ENCODE peak calls at places on chromosomes 2 and 18, in five cellular contexts. One of them, this sample, is unnamed.

GRCh38 chr18:22637787-22638186 is 220.1 kb upstream of the CTAGE1 start:
- DNase-seq in HL-60: no peak
- DNase-seq in AG09309: peak; percentile 79
- DNase-seq in kidney epithelial cell: peak; percentile 16
- DNase-seq in cardiac muscle cell: peak; percentile 88
- DNase-seq in this sample: peak; percentile 70

GRCh38 chr2:230869691-230870543 is 5.2 kb downstream of the ITM2C start:
- DNase-seq in AG09309: no peak
- DNase-seq in cardiac muscle cell: no peak
- DNase-seq in HL-60: no peak
- DNase-seq in kidney epithelial cell: no peak
- DNase-seq in this sample: no peak

GRCh38 chr2:60379684-60380083 is 173.8 kb downstream of the BCL11A start:
- DNase-seq in HL-60: no peak
- DNase-seq in cardiac muscle cell: no peak
- DNase-seq in AG09309: no peak
- DNase-seq in kidney epithelial cell: no peak
- DNase-seq in this sample: no peak

GRCh38 chr18:13366541-13366940 is 148.0 kb downstream of the LDLRAD4 start:
- DNase-seq in cardiac muscle cell: no peak
- DNase-seq in AG09309: no peak
- DNase-seq in kidney epithelial cell: no peak
- DNase-seq in HL-60: no peak
- DNase-seq in this sample: no peak

GRCh38 chr2:197450485-197450884 is 2.9 kb upstream of the COQ10B start:
- DNase-seq in AG09309: no peak
- DNase-seq in HL-60: no peak
- DNase-seq in kidney epithelial cell: no peak
- DNase-seq in cardiac muscle cell: no peak
- DNase-seq in this sample: no peak

GRCh38 chr2:62570861-62571698 is 65.1 kb upstream of the TMEM17 start:
- DNase-seq in cardiac muscle cell: no peak
- DNase-seq in AG09309: no peak
- DNase-seq in kidney epithelial cell: no peak
- DNase-seq in HL-60: no peak
- DNase-seq in this sample: peak; percentile 48

GRCh38 chr2:240620149-240620731 is 5.0 kb upstream of the GPR35 start:
- DNase-seq in AG09309: no peak
- DNase-seq in kidney epithelial cell: no peak
- DNase-seq in HL-60: no peak
- DNase-seq in cardiac muscle cell: no peak
- DNase-seq in this sample: no peak

GRCh38 chr2:128645631-128646030 is 327.0 kb upstream of the HS6ST1 start:
- DNase-seq in kidney epithelial cell: no peak
- DNase-seq in AG09309: no peak
- DNase-seq in HL-60: no peak
- DNase-seq in cardiac muscle cell: no peak
- DNase-seq in this sample: no peak

GRCh38 chr18:46474487-46475366 is 182.3 kb downstream of the LOXHD1 start:
- DNase-seq in cardiac muscle cell: no peak
- DNase-seq in AG09309: no peak
- DNase-seq in kidney epithelial cell: no peak
- DNase-seq in HL-60: no peak
- DNase-seq in this sample: no peak

GRCh38 chr2:3348771-3349170 is 28.8 kb downstream of the EIPR1 start:
- DNase-seq in AG09309: no peak
- DNase-seq in HL-60: no peak
- DNase-seq in kidney epithelial cell: no peak
- DNase-seq in cardiac muscle cell: no peak
- DNase-seq in this sample: no peak

GRCh38 chr2:174334781-174335604 is at the start of gene SP9:
- DNase-seq in cardiac muscle cell: peak; percentile 43
- DNase-seq in kidney epithelial cell: no peak
- DNase-seq in HL-60: peak; percentile 28
- DNase-seq in AG09309: peak; percentile 74
- DNase-seq in this sample: peak; percentile 38

GRCh38 chr2:120939595-120940318 is 204.1 kb downstream of the GLI2 start:
- DNase-seq in kidney epithelial cell: peak; percentile 63
- DNase-seq in cardiac muscle cell: peak; percentile 84
- DNase-seq in HL-60: no peak
- DNase-seq in AG09309: peak; percentile 80
- DNase-seq in this sample: peak; percentile 74

GRCh38 chr2:38523728-38524437 is 78.8 kb downstream of the HNRNPLL start:
- DNase-seq in kidney epithelial cell: no peak
- DNase-seq in cardiac muscle cell: peak; percentile 21
- DNase-seq in AG09309: no peak
- DNase-seq in HL-60: no peak
- DNase-seq in this sample: no peak

GRCh38 chr18:79560042-79560860 is 119.4 kb upstream of the CTDP1 start:
- DNase-seq in HL-60: no peak
- DNase-seq in cardiac muscle cell: no peak
- DNase-seq in kidney epithelial cell: no peak
- DNase-seq in AG09309: no peak
- DNase-seq in this sample: no peak

GRCh38 chr18:68215931-68216330 is 499.0 kb downstream of the TMX3 start:
- DNase-seq in HL-60: no peak
- DNase-seq in cardiac muscle cell: peak; percentile 25
- DNase-seq in kidney epithelial cell: no peak
- DNase-seq in AG09309: peak; percentile 61
- DNase-seq in this sample: peak; percentile 82

GRCh38 chr2:2901384-2902345 is 476.0 kb downstream of the EIPR1 start:
- DNase-seq in HL-60: no peak
- DNase-seq in AG09309: no peak
- DNase-seq in kidney epithelial cell: no peak
- DNase-seq in cardiac muscle cell: no peak
- DNase-seq in this sample: no peak

GRCh38 chr2:235433860-235434259 is 60.0 kb upstream of the AGAP1 start:
- DNase-seq in kidney epithelial cell: no peak
- DNase-seq in cardiac muscle cell: peak; percentile 46
- DNase-seq in AG09309: no peak
- DNase-seq in HL-60: no peak
- DNase-seq in this sample: peak; percentile 46

GRCh38 chr2:31531101-31531500 is 49.6 kb downstream of the SRD5A2 start:
- DNase-seq in HL-60: no peak
- DNase-seq in cardiac muscle cell: no peak
- DNase-seq in kidney epithelial cell: no peak
- DNase-seq in AG09309: no peak
- DNase-seq in this sample: no peak

GRCh38 chr18:50649821-50650220 is 89.9 kb downstream of the MAPK4 start:
- DNase-seq in HL-60: no peak
- DNase-seq in AG09309: no peak
- DNase-seq in cardiac muscle cell: peak; percentile 96
- DNase-seq in kidney epithelial cell: no peak
- DNase-seq in this sample: no peak

GRCh38 chr18:51655327-51655698 is 457.8 kb upstream of the MEX3C start:
- DNase-seq in AG09309: no peak
- DNase-seq in kidney epithelial cell: no peak
- DNase-seq in HL-60: no peak
- DNase-seq in cardiac muscle cell: no peak
- DNase-seq in this sample: no peak

GRCh38 chr2:207354466-207354865 is 175.3 kb upstream of the CREB1 start:
- DNase-seq in AG09309: no peak
- DNase-seq in kidney epithelial cell: no peak
- DNase-seq in HL-60: no peak
- DNase-seq in cardiac muscle cell: no peak
- DNase-seq in this sample: no peak

GRCh38 chr2:27379840-27380625 is 501 bp downstream of the ZNF513 start:
- DNase-seq in AG09309: no peak
- DNase-seq in HL-60: peak; percentile 69
- DNase-seq in cardiac muscle cell: peak; percentile 33
- DNase-seq in kidney epithelial cell: no peak
- DNase-seq in this sample: peak; percentile 60

GRCh38 chr2:132581917-132582316 is 88.1 kb downstream of the LYPD1 start:
- DNase-seq in kidney epithelial cell: no peak
- DNase-seq in HL-60: no peak
- DNase-seq in cardiac muscle cell: no peak
- DNase-seq in AG09309: no peak
- DNase-seq in this sample: no peak

GRCh38 chr18:24736686-24737085 is 276.2 kb downstream of the HRH4 start:
- DNase-seq in HL-60: no peak
- DNase-seq in cardiac muscle cell: no peak
- DNase-seq in AG09309: no peak
- DNase-seq in kidney epithelial cell: no peak
- DNase-seq in this sample: no peak

GRCh38 chr2:14978836-14979235 is 346.3 kb downstream of the LRATD1 start:
- DNase-seq in cardiac muscle cell: no peak
- DNase-seq in HL-60: no peak
- DNase-seq in kidney epithelial cell: no peak
- DNase-seq in AG09309: no peak
- DNase-seq in this sample: no peak

GRCh38 chr2:25912851-25913695 is 34.8 kb upstream of the ASXL2 start:
- DNase-seq in HL-60: no peak
- DNase-seq in kidney epithelial cell: no peak
- DNase-seq in AG09309: no peak
- DNase-seq in cardiac muscle cell: peak; percentile 19
- DNase-seq in this sample: peak; percentile 55

GRCh38 chr2:176106636-176107539 is at the start of gene HOXD11:
- DNase-seq in cardiac muscle cell: peak; percentile 28
- DNase-seq in HL-60: no peak
- DNase-seq in kidney epithelial cell: no peak
- DNase-seq in AG09309: no peak
- DNase-seq in this sample: peak; percentile 68

GRCh38 chr2:35504419-35504818 is 851.2 kb upstream of the CRIM1 start:
- DNase-seq in cardiac muscle cell: no peak
- DNase-seq in AG09309: no peak
- DNase-seq in kidney epithelial cell: no peak
- DNase-seq in HL-60: no peak
- DNase-seq in this sample: no peak

GRCh38 chr2:98730851-98731708 is at the start of gene MGAT4A:
- DNase-seq in HL-60: peak; percentile 68
- DNase-seq in kidney epithelial cell: no peak
- DNase-seq in AG09309: no peak
- DNase-seq in cardiac muscle cell: peak; percentile 47
- DNase-seq in this sample: peak; percentile 59

GRCh38 chr2:98731709-98732349 is 897 bp upstream of the MGAT4A start:
- DNase-seq in AG09309: no peak
- DNase-seq in kidney epithelial cell: no peak
- DNase-seq in cardiac muscle cell: no peak
- DNase-seq in HL-60: peak; percentile 49
- DNase-seq in this sample: no peak

GRCh38 chr2:98730053-98730850 is 680 bp downstream of the MGAT4A start:
- DNase-seq in cardiac muscle cell: no peak
- DNase-seq in AG09309: no peak
- DNase-seq in HL-60: peak; percentile 81
- DNase-seq in kidney epithelial cell: no peak
- DNase-seq in this sample: peak; percentile 3

GRCh38 chr2:98734157-98734556 is 3.2 kb upstream of the MGAT4A start:
- DNase-seq in kidney epithelial cell: no peak
- DNase-seq in cardiac muscle cell: no peak
- DNase-seq in AG09309: no peak
- DNase-seq in HL-60: peak; percentile 57
- DNase-seq in this sample: no peak

DNA sequence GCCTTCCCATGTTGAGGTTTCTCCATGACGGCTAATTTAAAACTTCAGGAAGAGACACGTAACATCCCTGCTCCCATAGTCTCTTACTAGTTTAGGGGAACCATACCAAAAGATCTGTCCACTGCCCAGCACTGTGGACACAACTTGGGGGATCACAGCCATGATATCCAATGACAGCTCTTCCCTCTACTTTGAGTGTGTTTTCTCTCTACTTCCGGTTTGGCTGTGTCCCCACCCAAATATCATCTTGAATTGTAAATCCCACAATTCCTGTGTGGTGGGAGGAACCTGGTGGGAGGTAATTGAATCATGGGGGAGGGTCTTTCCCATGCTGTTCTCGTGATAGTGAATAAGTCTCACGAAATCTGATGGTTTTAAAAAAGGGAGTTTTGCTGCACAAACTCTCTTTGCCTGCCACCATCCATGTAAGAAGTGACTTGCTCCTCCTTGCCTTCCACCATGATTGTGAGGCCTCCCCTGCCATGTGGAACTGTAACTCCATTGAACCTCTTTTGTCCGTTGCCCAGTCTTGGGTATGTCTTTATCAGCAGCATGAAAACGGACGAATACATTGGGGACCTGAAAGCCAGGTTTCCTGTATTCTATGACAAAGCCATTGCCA is 1.6 kb upstream of the MGAT4A start:
- DNase-seq in HL-60: no peak
- DNase-seq in kidney epithelial cell: no peak
- DNase-seq in cardiac muscle cell: no peak
- DNase-seq in AG09309: no peak
- DNase-seq in this sample: no peak
- H3K4me3 ChIP-seq in HL-60: peak overlapping the region; percentile 58
- H3K4me3 ChIP-seq in kidney epithelial cell: no peak overlapping the region
- H3K4me3 ChIP-seq in cardiac muscle cell: no peak overlapping the region
- H3K4me3 ChIP-seq in AG09309: no peak overlapping the region
- H3K4me3 ChIP-seq in this sample: no peak overlapping the region

GRCh38 chr2:149456285-149456684 is 125.9 kb downstream of the LYPD6 start:
- DNase-seq in kidney epithelial cell: no peak
- DNase-seq in cardiac muscle cell: no peak
- DNase-seq in HL-60: no peak
- DNase-seq in AG09309: no peak
- DNase-seq in this sample: no peak
- TF ChIP-seq CTCF in kidney epithelial cell: no peak
- TF ChIP-seq CTCF in cardiac muscle cell: no peak
- TF ChIP-seq CTCF in HL-60: no peak
- TF ChIP-seq CTCF in AG09309: no peak
- TF ChIP-seq CTCF in this sample: no peak

GRCh38 chr18:36640005-36640952 is 188.5 kb downstream of the TPGS2 start:
- DNase-seq in cardiac muscle cell: peak; percentile 34
- DNase-seq in kidney epithelial cell: no peak
- DNase-seq in HL-60: no peak
- DNase-seq in AG09309: no peak
- DNase-seq in this sample: peak; percentile 24
- H3K4me3 ChIP-seq in cardiac muscle cell: no peak overlapping the region
- H3K4me3 ChIP-seq in kidney epithelial cell: no peak overlapping the region
- H3K4me3 ChIP-seq in HL-60: no peak overlapping the region
- H3K4me3 ChIP-seq in AG09309: no peak overlapping the region
- H3K4me3 ChIP-seq in this sample: no peak overlapping the region

GRCh38 chr2:178530625-178531142 is 50.4 kb downstream of the PLEKHA3 start:
- DNase-seq in kidney epithelial cell: no peak
- DNase-seq in cardiac muscle cell: no peak
- DNase-seq in HL-60: peak; percentile 88
- DNase-seq in AG09309: no peak
- DNase-seq in this sample: no peak

GRCh38 chr2:178528647-178529046 is 48.4 kb downstream of the PLEKHA3 start:
- DNase-seq in kidney epithelial cell: no peak
- DNase-seq in AG09309: no peak
- DNase-seq in cardiac muscle cell: no peak
- DNase-seq in HL-60: no peak
- DNase-seq in this sample: no peak

GRCh38 chr2:178531161-178531560 is 50.9 kb downstream of the PLEKHA3 start:
- DNase-seq in cardiac muscle cell: no peak
- DNase-seq in AG09309: no peak
- DNase-seq in kidney epithelial cell: no peak
- DNase-seq in HL-60: no peak
- DNase-seq in this sample: no peak

GRCh38 chr2:178529194-178529593 is 48.9 kb downstream of the PLEKHA3 start:
- DNase-seq in HL-60: no peak
- DNase-seq in kidney epithelial cell: no peak
- DNase-seq in cardiac muscle cell: no peak
- DNase-seq in AG09309: no peak
- DNase-seq in this sample: no peak

DNA sequence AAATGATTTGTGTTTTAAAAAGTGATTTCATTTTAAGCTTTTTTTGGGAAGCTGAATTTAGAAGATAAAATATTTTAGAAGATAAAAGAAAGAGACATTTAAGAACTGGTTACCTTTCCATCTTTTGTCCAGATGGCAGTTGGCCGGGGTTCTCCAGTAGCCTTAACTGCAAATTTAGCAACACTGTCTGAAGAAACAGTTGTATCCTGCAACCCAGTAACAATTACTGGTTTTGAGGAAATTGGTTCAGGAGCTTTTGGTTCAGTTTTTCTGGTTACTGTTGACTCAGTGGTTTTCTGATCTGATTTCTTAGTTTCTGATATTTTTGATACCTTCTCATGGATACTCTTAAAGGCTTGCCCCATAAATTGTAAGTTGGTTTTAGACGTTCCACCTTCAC is 49.9 kb downstream of the PLEKHA3 start:
- DNase-seq in HL-60: peak; percentile 66
- DNase-seq in cardiac muscle cell: no peak
- DNase-seq in AG09309: no peak
- DNase-seq in kidney epithelial cell: no peak
- DNase-seq in this sample: no peak
- TF ChIP-seq CTCF in HL-60: no peak
- TF ChIP-seq CTCF in cardiac muscle cell: no peak
- TF ChIP-seq CTCF in AG09309: no peak
- TF ChIP-seq CTCF in kidney epithelial cell: no peak
- TF ChIP-seq CTCF in this sample: no peak

This sample was measured in foreskin fibroblast.